ENCODE peak calls at places on chromosome 19, in ten cellular contexts. F is PC-3, R is AG04450, M is breast epithelium, Z is endothelial cell of umbilical vein, I is neuronal stem cell, J is psoas muscle, V is epithelial cell of prostate, T is brain microvascular endothelial cell, W is astrocyte. Q is an unnamed sample.

GRCh38 chr19:51026554-51026831 is at the start of gene KLK11:
- DNase-seq in V (no peak), W (no peak), M (no peak), F (peak), R (no peak), T (no peak), Z (no peak), I (no peak), J (no peak), Q (no peak)

GRCh38 chr19:58474997-58475713 is 997 bp upstream of the ZNF446 start:
- DNase-seq in F (no peak), I (no peak), R (no peak), M (no peak), W (no peak), V (no peak), J (no peak), T (no peak), Z (no peak), Q (no peak)

GRCh38 chr19:40398417-40399056 is 8.6 kb upstream of the HIPK4 start:
- DNase-seq in R (no peak), T (peak), F (no peak), M (peak), Z (peak), J (no peak), V (no peak), I (peak), W (peak), Q (no peak)

GRCh38 chr19:48624067-48624594 is 4.8 kb downstream of the SPHK2 start:
- DNase-seq in W (peak), F (no peak), I (peak), M (peak), V (peak), Z (peak), T (peak), J (peak), R (peak), Q (peak)

GRCh38 chr19:6540918-6541689 is 10.3 kb downstream of the TNFSF9 start:
- DNase-seq in R (no peak), M (no peak), Z (no peak), V (no peak), F (no peak), T (no peak), J (no peak), W (no peak), I (no peak), Q (no peak)

GRCh38 chr19:5947435-5947834 is 30.5 kb downstream of the RANBP3 start:
- DNase-seq in Z (no peak), T (peak), M (peak), R (no peak), F (no peak), J (peak), W (peak), V (no peak), I (no peak), Q (no peak)

GRCh38 chr19:12647047-12647446 is 19.5 kb downstream of the MAN2B1 start:
- DNase-seq in V (no peak), F (no peak), I (no peak), Z (no peak), W (no peak), R (no peak), J (no peak), T (no peak), M (no peak), Q (no peak)

GRCh38 chr19:12841094-12841493 is 2.8 kb downstream of the MAST1 start:
- DNase-seq in Z (no peak), R (no peak), T (no peak), J (no peak), W (no peak), I (peak), M (no peak), F (no peak), V (no peak), Q (no peak)

GRCh38 chr19:23286477-23286876 is 36.3 kb upstream of the ZNF724 start:
- DNase-seq in V (no peak), M (no peak), T (no peak), I (no peak), R (no peak), W (no peak), Z (no peak), J (no peak), F (no peak), Q (no peak)

GRCh38 chr19:13843104-13843921 is 33.6 kb upstream of the NANOS3 start:
- DNase-seq in R (no peak), I (no peak), V (no peak), T (no peak), Z (peak), W (no peak), M (peak), F (peak), J (peak), Q (peak)

GRCh38 chr19:19447536-19448237 is 42.2 kb downstream of the GATAD2A start:
- DNase-seq in F (no peak), J (no peak), Z (no peak), M (no peak), W (no peak), V (no peak), R (no peak), T (no peak), I (no peak), Q (no peak)

GRCh38 chr19:13164370-13165090 is 14.3 kb downstream of the IER2 start:
- DNase-seq in T (no peak), Z (peak), I (peak), M (peak), F (peak), V (no peak), W (no peak), R (no peak), J (no peak), Q (peak)

GRCh38 chr19:6378036-6378435 is 2.3 kb upstream of the PSPN start:
- DNase-seq in W (peak), I (no peak), M (peak), F (no peak), J (no peak), T (no peak), Z (peak), V (no peak), R (peak), Q (no peak)

GRCh38 chr19:35155441-35155840 is 906 bp downstream of the FXYD5 start:
- DNase-seq in Z (no peak), I (no peak), M (no peak), W (no peak), V (no peak), T (no peak), R (no peak), F (no peak), J (no peak), Q (no peak)

GRCh38 chr19:40800339-40800996 is 1.5 kb downstream of the EGLN2 start:
- DNase-seq in W (no peak), Z (no peak), V (no peak), R (no peak), J (no peak), F (no peak), M (no peak), T (no peak), I (no peak), Q (no peak)

GRCh38 chr19:43452517-43453045 is 12.8 kb downstream of the LYPD3 start:
- DNase-seq in V (peak), R (no peak), W (no peak), Z (no peak), I (no peak), T (no peak), M (no peak), J (no peak), F (no peak), Q (no peak)

GRCh38 chr19:45784096-45784495 is 1.8 kb upstream of the DMPK start:
- DNase-seq in T (no peak), F (no peak), J (no peak), I (no peak), M (no peak), R (no peak), W (no peak), V (no peak), Z (no peak), Q (no peak)

GRCh38 chr19:5330307-5330720 is 10.3 kb downstream of the PTPRS start:
- DNase-seq in M (no peak), I (no peak), F (no peak), R (no peak), V (no peak), W (no peak), J (no peak), T (no peak), Z (no peak), Q (no peak)

GRCh38 chr19:31595521-31595920 is 246.3 kb upstream of the TSHZ3 start:
- DNase-seq in W (no peak), F (no peak), V (no peak), Z (no peak), J (no peak), I (no peak), T (no peak), R (no peak), M (no peak), Q (no peak)

GRCh38 chr19:31255174-31255862 is 93.9 kb downstream of the TSHZ3 start:
- DNase-seq in F (no peak), J (no peak), V (no peak), T (no peak), M (no peak), I (no peak), Z (no peak), R (no peak), W (no peak), Q (no peak)

GRCh38 chr19:54928299-54928698 is 19.0 kb downstream of the NLRP7 start:
- DNase-seq in J (no peak), Z (no peak), W (no peak), T (no peak), F (no peak), V (no peak), R (no peak), M (no peak), I (no peak), Q (peak)

GRCh38 chr19:49637865-49638350 is 2.0 kb downstream of the RRAS start:
- DNase-seq in J (peak), F (peak), R (no peak), M (peak), T (peak), Z (peak), I (no peak), V (peak), W (peak), Q (peak)

GRCh38 chr19:14006766-14007562 is 844 bp upstream of the RFX1 start:
- DNase-seq in F (no peak), W (peak), I (no peak), T (peak), M (no peak), R (no peak), J (peak), Z (no peak), V (no peak), Q (no peak)

GRCh38 chr19:33225458-33225925 is at the start of gene SLC7A10:
- DNase-seq in V (no peak), F (no peak), R (no peak), W (no peak), Z (no peak), M (no peak), T (no peak), J (no peak), I (no peak), Q (no peak)

GRCh38 chr19:32866061-32866460 is 3.5 kb downstream of the SLC7A9 start:
- DNase-seq in W (no peak), I (no peak), J (no peak), Z (no peak), M (no peak), T (no peak), F (no peak), R (no peak), V (no peak), Q (no peak)

GRCh38 chr19:39296055-39296645 is at the start of gene IFNL1:
- DNase-seq in M (no peak), R (no peak), V (peak), F (no peak), Z (no peak), T (no peak), I (no peak), J (no peak), W (no peak), Q (no peak)

GRCh38 chr19:50204811-50205675 is 1.6 kb downstream of the MYH14 start:
- DNase-seq in F (peak), I (peak), Z (no peak), V (no peak), T (no peak), M (peak), J (peak), W (no peak), R (no peak), Q (no peak)

GRCh38 chr19:55117063-55117635 is 288 bp downstream of the PPP1R12C start:
- DNase-seq in T (no peak), R (no peak), M (peak), W (no peak), V (no peak), J (peak), I (no peak), Z (no peak), F (no peak), Q (no peak)

GRCh38 chr19:12156254-12157058 is at the start of gene ZNF625:
- DNase-seq in R (peak), F (peak), T (peak), W (peak), I (peak), J (peak), Z (peak), M (peak), V (peak), Q (peak)

GRCh38 chr19:33731886-33732285 is 64.8 kb upstream of the KCTD15 start:
- DNase-seq in V (no peak), I (no peak), R (no peak), Z (no peak), W (no peak), M (no peak), J (no peak), F (no peak), T (no peak), Q (no peak)

GRCh38 chr19:29263305-29264080 is 50.5 kb upstream of the UQCRFS1 start:
- DNase-seq in W (no peak), M (no peak), I (peak), F (peak), Z (no peak), T (peak), V (no peak), R (no peak), J (peak), Q (peak)

GRCh38 chr19:8569066-8569761 is 8.0 kb downstream of the MYO1F start:
- DNase-seq in J (no peak), I (no peak), T (peak), V (peak), F (peak), M (no peak), R (peak), W (peak), Z (no peak), Q (no peak)

GRCh38 chr19:41424335-41425173 is 2.6 kb downstream of the B3GNT8 start:
- DNase-seq in R (no peak), W (no peak), Z (no peak), F (no peak), J (no peak), M (no peak), T (no peak), I (no peak), V (no peak), Q (no peak)

DNA sequence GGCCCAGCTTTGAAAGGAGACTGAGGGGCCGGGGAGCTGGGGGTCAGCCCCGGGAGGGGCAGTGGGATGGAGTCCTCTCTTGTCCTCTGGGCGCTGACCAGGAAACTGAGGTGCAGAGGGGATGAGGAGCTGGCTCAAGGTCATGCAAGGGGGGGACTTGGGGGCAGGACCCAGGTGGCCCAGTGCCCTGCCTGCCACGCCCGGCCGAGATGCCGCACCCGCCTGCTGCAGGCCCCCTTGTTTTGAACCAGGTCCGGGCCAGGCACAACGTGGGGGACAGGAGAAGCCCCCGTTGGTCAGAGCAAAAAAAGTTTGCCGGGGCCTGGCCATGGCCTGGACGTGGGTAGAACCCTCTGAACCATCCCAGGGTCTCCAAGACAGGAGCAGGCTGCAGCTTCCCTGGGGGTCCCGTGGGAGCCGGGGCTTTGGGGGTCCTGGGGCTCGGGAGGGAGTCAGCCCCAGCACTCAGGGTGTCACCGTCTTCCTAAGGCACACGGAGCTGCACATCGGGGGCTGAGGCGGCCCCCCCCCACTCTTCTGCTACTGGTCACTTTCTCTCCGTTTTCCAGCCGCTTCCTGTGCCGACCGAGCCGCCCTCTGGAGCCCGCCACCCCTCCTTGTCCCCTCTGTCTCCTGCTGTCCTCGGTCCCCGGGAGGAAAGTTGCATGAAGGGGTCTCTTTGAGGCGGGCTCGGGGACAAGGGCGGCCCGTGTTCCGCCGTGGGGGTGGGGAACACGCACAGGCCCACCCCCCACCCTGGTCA is 1.4 kb downstream of the EFNA2 start:
- DNase-seq in M (no peak), F (no peak), R (no peak), V (no peak), Z (no peak), I (no peak), T (no peak), W (no peak), J (no peak), Q (no peak)
- H3K27ac ChIP-seq in M (no peak), F (no peak), R (no peak), V (no peak), Z (no peak), I (no peak), T (no peak), W (no peak), J (no peak), Q (no peak)

DNA sequence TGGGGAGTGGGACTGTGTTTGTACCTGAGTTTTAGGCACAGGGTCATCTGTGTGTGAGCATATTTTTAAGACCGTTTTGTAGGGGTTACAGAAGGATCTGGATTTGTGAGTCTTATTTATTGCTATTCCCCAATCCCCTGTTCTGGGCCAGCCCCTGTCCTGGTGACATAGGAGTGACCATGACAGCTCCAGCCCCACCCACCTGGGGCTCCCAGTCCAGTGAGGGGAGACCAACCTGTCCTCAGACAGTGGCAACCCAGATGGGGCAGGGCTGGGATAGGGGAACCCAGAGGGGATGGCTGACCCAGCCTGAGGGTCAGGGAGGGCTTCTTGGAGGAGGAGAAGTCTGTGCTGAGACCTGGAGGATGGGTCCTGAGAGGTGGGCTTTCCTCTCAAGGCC is 10.7 kb downstream of the TMEM160 start:
- DNase-seq in I (no peak), R (no peak), Z (no peak), T (no peak), W (no peak), M (no peak), F (no peak), V (no peak), J (no peak), Q (no peak)
- H3K27ac ChIP-seq in I (no peak), R (no peak), Z (no peak), T (no peak), W (no peak), M (no peak), F (no peak), V (no peak), J (no peak), Q (no peak)

GRCh38 chr19:11091343-11092153 is 2.3 kb downstream of the LDLR start:
- DNase-seq in W (peak), I (no peak), J (peak), F (peak), T (peak), V (peak), R (peak), Z (peak), M (peak), Q (peak)
- H3K27ac ChIP-seq in W (peak), I (peak), J (peak), F (peak), T (peak), V (peak), R (peak), Z (peak), M (peak), Q (peak)

DNA sequence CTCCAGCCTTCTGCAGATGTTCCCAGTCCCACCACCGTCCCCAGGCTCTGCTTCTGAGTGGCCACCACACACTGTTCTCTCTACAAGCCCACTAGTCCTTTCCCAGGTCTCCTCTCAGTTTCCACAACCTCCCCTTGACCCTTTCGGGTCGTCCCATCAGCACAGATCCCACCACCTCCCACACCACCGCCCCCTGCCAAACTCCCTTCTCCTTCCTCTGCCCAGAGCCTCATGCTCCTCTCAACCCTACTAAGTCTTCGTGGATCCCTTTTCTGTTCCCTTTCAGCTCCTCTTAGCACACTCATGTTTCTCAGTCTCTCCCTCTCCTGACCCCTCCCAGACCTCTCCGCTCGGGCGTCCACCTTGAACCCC is 1.9 kb downstream of the NAPA start:
- DNase-seq in M (no peak), F (no peak), T (no peak), V (no peak), Z (no peak), J (no peak), I (no peak), R (no peak), W (no peak), Q (no peak)
- H3K27ac ChIP-seq in M (peak), F (no peak), T (no peak), V (peak), Z (no peak), J (peak), I (no peak), R (peak), W (no peak), Q (peak)

DNA sequence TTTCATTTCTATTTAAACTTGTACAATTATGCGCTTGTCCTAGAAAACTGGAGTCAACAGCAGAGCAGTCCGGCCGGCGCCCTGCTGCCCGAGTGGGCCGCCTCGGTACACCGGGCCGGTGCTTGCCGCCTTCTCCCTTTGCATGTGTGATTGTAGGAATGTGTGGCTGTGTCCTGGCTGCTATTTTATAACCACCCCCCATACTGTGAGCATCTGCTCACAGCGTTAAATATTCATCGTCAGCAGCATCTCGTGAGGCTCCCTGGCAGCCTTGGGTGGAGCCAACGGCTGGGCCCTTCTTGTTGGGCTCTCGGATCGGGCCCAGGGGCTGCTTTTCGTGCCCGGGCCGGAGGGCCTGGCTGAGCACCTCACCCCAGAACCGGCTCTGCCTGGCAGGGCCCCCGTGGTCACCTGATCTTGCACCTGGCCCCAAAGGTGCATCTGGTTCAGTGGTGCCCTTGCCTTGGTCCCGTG is 10.6 kb downstream of the PIAS4 start:
- DNase-seq in F (no peak), R (no peak), M (no peak), Z (no peak), W (no peak), J (no peak), I (no peak), T (no peak), V (no peak), Q (peak)
- H3K27ac ChIP-seq in F (no peak), R (no peak), M (no peak), Z (no peak), W (no peak), J (no peak), I (no peak), T (no peak), V (no peak), Q (peak)

GRCh38 chr19:52922841-52923781 is at the start of gene ZNF888:
- DNase-seq in Z (peak), W (peak), F (peak), I (peak), V (no peak), M (peak), R (no peak), T (peak), J (peak), Q (peak)
- H3K27ac ChIP-seq in Z (peak), W (peak), F (peak), I (peak), V (peak), M (peak), R (peak), T (peak), J (peak), Q (peak)

GRCh38 chr19:15180451-15181390 is 20.1 kb downstream of the NOTCH3 start:
- DNase-seq in V (no peak), R (no peak), T (no peak), W (no peak), M (no peak), Z (no peak), F (no peak), J (no peak), I (no peak), Q (peak)

GRCh38 chr19:15173746-15174404 is 26.9 kb downstream of the NOTCH3 start:
- DNase-seq in I (no peak), F (peak), V (no peak), M (no peak), R (no peak), Z (no peak), T (no peak), W (no peak), J (no peak), Q (no peak)

GRCh38 chr19:15175609-15176008 is 25.2 kb downstream of the NOTCH3 start:
- DNase-seq in R (no peak), W (no peak), Z (no peak), M (no peak), F (no peak), J (no peak), T (no peak), I (no peak), V (no peak), Q (no peak)

GRCh38 chr19:15178629-15179308 is 22.0 kb downstream of the NOTCH3 start:
- DNase-seq in W (no peak), J (no peak), I (no peak), R (no peak), V (no peak), M (no peak), Z (no peak), F (no peak), T (no peak), Q (no peak)

GRCh38 chr19:15177269-15178116 is 23.3 kb downstream of the NOTCH3 start:
- DNase-seq in Z (peak), I (peak), T (peak), M (peak), F (peak), W (no peak), J (peak), V (no peak), R (no peak), Q (peak)
- H3K27ac ChIP-seq in Z (no peak), I (no peak), T (no peak), M (no peak), F (no peak), W (no peak), J (no peak), V (no peak), R (no peak), Q (no peak)